ENCODE peak calls at places on chromosomes 13 and 19, in seven cellular contexts. O is choroid plexus epithelial cell, F is fibroblast of villous mesenchyme, H is cardiac muscle cell, M is fibroblast of lung, K is neural crest cell, I is AG09319. L is an unnamed sample.

GRCh38 chr19:45542234-45542668 is 35.0 kb downstream of the VASP start:
- DNase-seq in O (no peak), F (no peak), H (no peak), M (no peak), K (no peak), I (no peak), L (no peak)

GRCh38 chr19:35346193-35347052 is 1.3 kb upstream of the FFAR1 start:
- DNase-seq in O (no peak), F (no peak), H (no peak), M (no peak), K (no peak), I (no peak), L (peak)

GRCh38 chr19:13004273-13004672 is 9.0 kb downstream of the NFIX start:
- DNase-seq in O (no peak), F (no peak), H (no peak), M (no peak), K (no peak), I (no peak), L (no peak)

GRCh38 chr13:41457589-41458186 is 338 bp downstream of the RGCC start:
- DNase-seq in O (no peak), F (no peak), H (no peak), M (no peak), K (peak), I (no peak), L (peak)

GRCh38 chr13:28337196-28338045 is 157.5 kb downstream of the FLT1 start:
- DNase-seq in O (peak), F (peak), H (no peak), M (peak), K (no peak), I (peak), L (no peak)

GRCh38 chr13:101536079-101536478 is 83.6 kb downstream of the ITGBL1 start:
- DNase-seq in O (no peak), F (no peak), H (no peak), M (no peak), K (no peak), I (no peak), L (no peak)

GRCh38 chr19:9849786-9850185 is 14.7 kb downstream of the PIN1 start:
- DNase-seq in O (no peak), F (no peak), H (no peak), M (no peak), K (no peak), I (no peak), L (peak)

GRCh38 chr13:36086117-36086516 is 45.1 kb downstream of the DCLK1 start:
- DNase-seq in O (no peak), F (no peak), H (no peak), M (no peak), K (no peak), I (no peak), L (no peak)

GRCh38 chr19:24166055-24166454 is 79.1 kb downstream of the ZNF254 start:
- DNase-seq in O (peak), F (no peak), H (no peak), M (peak), K (no peak), I (no peak), L (no peak)

GRCh38 chr19:45217193-45217956 is 27.8 kb downstream of the EXOC3L2 start:
- DNase-seq in O (no peak), F (no peak), H (peak), M (peak), K (no peak), I (no peak), L (no peak)

GRCh38 chr19:31350033-31350692 is 927 bp upstream of the TSHZ3 start:
- DNase-seq in O (peak), F (peak), H (no peak), M (no peak), K (no peak), I (no peak), L (no peak)

GRCh38 chr19:10419646-10420443 is 493 bp upstream of the PDE4A start:
- DNase-seq in O (peak), F (peak), H (peak), M (peak), K (no peak), I (no peak), L (peak)

GRCh38 chr19:11480081-11480926 is 542 bp downstream of the ELAVL3 start:
- DNase-seq in O (no peak), F (no peak), H (no peak), M (no peak), K (peak), I (no peak), L (no peak)

GRCh38 chr13:30027569-30028455 is 177.4 kb upstream of the UBL3 start:
- DNase-seq in O (peak), F (no peak), H (no peak), M (peak), K (no peak), I (no peak), L (no peak)

GRCh38 chr13:113970810-113971470 is 2.9 kb downstream of the C13orf46 start:
- DNase-seq in O (peak), F (no peak), H (no peak), M (peak), K (no peak), I (no peak), L (no peak)

GRCh38 chr13:76769238-76769859 is 116.9 kb downstream of the KCTD12 start:
- DNase-seq in O (no peak), F (no peak), H (no peak), M (peak), K (no peak), I (no peak), L (no peak)

GRCh38 chr19:15156391-15156790 is 44.4 kb downstream of the NOTCH3 start:
- DNase-seq in O (no peak), F (no peak), H (no peak), M (no peak), K (no peak), I (no peak), L (no peak)

GRCh38 chr19:39037194-39037593 is 4.8 kb upstream of the FBXO27 start:
- DNase-seq in O (no peak), F (no peak), H (no peak), M (no peak), K (no peak), I (no peak), L (no peak)

GRCh38 chr19:39032164-39032918 is at the start of gene FBXO27:
- DNase-seq in O (peak), F (no peak), H (peak), M (peak), K (peak), I (no peak), L (peak)

GRCh38 chr19:39038098-39038497 is 5.7 kb upstream of the FBXO27 start:
- DNase-seq in O (peak), F (peak), H (peak), M (peak), K (peak), I (no peak), L (peak)
- TF ChIP-seq CTCF in O (peak), F (peak), H (peak), M (peak), K (no peak), I (peak), L (no peak)

GRCh38 chr19:17419154-17419490 is 725 bp upstream of the MVB12A start:
- DNase-seq in O (no peak), F (no peak), H (no peak), M (no peak), K (no peak), I (no peak), L (no peak)

GRCh38 chr19:17418710-17419109 is 1.1 kb upstream of the MVB12A start:
- DNase-seq in O (no peak), F (peak), H (no peak), M (no peak), K (no peak), I (no peak), L (no peak)

GRCh38 chr19:17421942-17422341 is 2.1 kb downstream of the MVB12A start:
- DNase-seq in O (no peak), F (no peak), H (no peak), M (no peak), K (no peak), I (no peak), L (no peak)

GRCh38 chr19:17419491-17420266 is at the start of gene MVB12A:
- DNase-seq in O (peak), F (peak), H (peak), M (peak), K (peak), I (peak), L (peak)

DNA sequence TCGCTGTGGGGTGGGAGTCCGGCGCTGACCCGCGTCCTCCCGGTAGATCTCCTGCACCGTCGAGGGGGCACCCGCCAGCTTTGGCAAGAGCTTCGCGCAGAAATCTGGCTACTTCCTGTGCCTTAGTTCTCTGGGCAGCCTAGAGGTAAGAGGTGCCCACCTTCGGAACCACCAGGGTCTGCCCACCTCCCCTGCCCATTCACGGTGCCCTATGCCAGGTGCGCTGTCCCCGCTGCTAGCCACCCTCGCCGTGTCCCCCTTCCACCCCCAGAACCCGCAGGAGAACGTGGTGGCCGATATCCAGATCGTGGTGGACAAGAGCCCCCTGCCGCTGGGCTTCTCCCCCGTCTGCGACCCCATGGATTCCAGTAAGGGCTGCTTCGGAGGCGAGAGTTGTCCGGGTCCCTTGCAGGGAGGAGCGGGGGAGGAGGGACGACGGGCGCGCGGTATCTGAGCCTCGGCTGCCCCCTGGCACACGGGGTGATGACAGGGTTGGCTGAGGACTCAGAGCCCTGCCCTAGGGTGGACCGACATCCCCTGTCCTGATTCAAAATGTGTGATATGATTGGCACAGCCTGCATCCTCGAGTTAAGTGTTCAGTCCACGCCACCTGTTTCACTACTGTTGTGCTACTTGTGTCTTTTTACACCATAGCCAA is 549 bp downstream of the MVB12A start:
- DNase-seq in O (peak), F (no peak), H (peak), M (peak), K (peak), I (no peak), L (peak)
- TF ChIP-seq CTCF in O (peak), F (peak), H (peak), M (no peak), K (peak), I (no peak), L (no peak)

GRCh38 chr13:109610517-109610916 is 175.9 kb downstream of the IRS2 start:
- DNase-seq in O (peak), F (peak), H (peak), M (no peak), K (no peak), I (no peak), L (no peak)
- TF ChIP-seq CTCF in O (peak), F (peak), H (peak), M (peak), K (peak), I (peak), L (peak)

GRCh38 chr19:4712771-4713170 is 10.9 kb downstream of the DPP9 start:
- DNase-seq in O (no peak), F (no peak), H (no peak), M (no peak), K (no peak), I (no peak), L (no peak)
- TF ChIP-seq CTCF in O (no peak), F (no peak), H (no peak), M (no peak), K (no peak), I (no peak), L (no peak)

DNA sequence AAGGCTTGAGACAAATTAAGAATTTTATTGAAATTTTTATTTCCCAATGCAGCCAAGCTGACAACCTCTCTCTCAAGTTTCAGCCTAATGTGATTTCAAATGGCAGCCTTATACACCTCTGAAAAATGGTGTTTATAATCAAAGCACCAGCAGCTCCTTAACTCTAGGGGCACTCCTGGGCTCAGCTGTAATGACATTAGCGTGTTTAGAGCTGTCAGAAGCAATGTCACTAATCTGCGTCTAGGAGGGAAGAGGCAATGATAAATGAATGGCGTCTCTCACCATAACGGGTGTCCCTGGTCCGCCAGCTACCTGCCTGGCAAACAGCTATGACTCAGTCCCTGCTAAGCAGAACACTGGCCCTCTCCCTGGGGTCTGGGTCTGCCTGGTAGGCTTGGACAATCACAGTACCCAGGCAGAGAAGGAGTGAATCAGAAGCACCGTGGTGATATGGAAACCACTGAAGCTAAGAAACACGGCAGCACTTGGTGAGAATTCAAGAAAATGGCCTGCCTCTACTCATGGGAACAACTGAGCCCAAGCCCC is 131.8 kb upstream of the VSTM2B start:
- DNase-seq in O (no peak), F (no peak), H (no peak), M (no peak), K (no peak), I (no peak), L (no peak)
- TF ChIP-seq CTCF in O (no peak), F (no peak), H (no peak), M (no peak), K (peak), I (no peak), L (no peak)

GRCh38 chr19:49877020-49877878 is at the start of the genes AKT1S1 and TBC1D17:
- DNase-seq in O (peak), F (peak), H (peak), M (peak), K (peak), I (peak), L (peak)
- TF ChIP-seq CTCF in O (no peak), F (no peak), H (no peak), M (no peak), K (no peak), I (no peak), L (no peak)

GRCh38 chr13:60165391-60166099 is 1.8 kb upstream of the DIAPH3 start:
- DNase-seq in O (no peak), F (peak), H (no peak), M (peak), K (no peak), I (no peak), L (no peak)

GRCh38 chr13:60170414-60170813 is 6.7 kb upstream of the DIAPH3 start:
- DNase-seq in O (peak), F (no peak), H (no peak), M (no peak), K (no peak), I (no peak), L (no peak)

GRCh38 chr13:60174113-60174512 is 10.4 kb upstream of the DIAPH3 start:
- DNase-seq in O (no peak), F (no peak), H (no peak), M (no peak), K (no peak), I (no peak), L (no peak)

GRCh38 chr13:60167121-60167520 is 3.4 kb upstream of the DIAPH3 start:
- DNase-seq in O (no peak), F (no peak), H (no peak), M (no peak), K (no peak), I (no peak), L (no peak)

DNA sequence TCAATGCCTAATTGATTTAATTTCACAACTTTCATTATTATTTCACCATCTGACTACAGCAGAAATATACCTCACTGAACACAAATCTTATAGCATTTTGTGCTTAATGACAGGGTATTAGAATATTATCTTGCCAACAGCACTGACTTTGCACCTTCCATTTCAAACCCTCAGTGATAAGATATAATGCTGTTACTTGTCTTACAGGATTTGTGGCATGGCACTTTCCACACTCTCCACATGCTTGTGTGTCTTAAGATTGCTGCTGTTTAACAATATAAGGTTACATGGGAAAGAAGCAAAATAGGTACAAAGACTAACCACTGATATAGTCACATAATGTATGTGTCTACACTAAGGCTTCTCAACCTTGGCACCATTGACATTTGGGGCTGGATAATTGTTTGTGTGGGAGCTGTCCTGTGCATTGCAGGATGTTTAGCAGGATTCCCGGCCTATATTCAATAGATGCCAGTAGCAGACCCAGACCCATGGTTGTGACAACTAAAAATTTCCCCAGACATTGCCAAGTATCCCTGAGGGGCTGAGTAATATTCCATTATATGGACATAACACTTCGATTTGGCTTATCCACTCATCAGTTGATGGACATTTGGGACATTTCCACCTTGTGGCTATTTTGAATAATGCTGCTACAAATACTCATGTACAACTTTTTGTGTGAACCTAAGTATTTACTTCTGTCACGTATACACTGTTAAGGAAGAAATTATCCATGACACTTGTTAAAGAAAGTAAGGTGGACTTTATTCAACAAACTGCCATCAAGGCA is 5.7 kb upstream of the DIAPH3 start:
- DNase-seq in O (no peak), F (no peak), H (no peak), M (no peak), K (no peak), I (no peak), L (no peak)
- TF ChIP-seq CTCF in O (peak), F (no peak), H (no peak), M (no peak), K (peak), I (no peak), L (no peak)

GRCh38 chr13:22740264-22740663 is 440.5 kb upstream of the SGCG start:
- DNase-seq in O (no peak), F (peak), H (peak), M (no peak), K (no peak), I (no peak), L (no peak)
- TF ChIP-seq CTCF in O (no peak), F (peak), H (peak), M (peak), K (peak), I (no peak), L (no peak)

GRCh38 chr13:96963786-96964475 is 30.3 kb downstream of the OXGR1 start:
- DNase-seq in O (peak), F (no peak), H (no peak), M (no peak), K (no peak), I (no peak), L (no peak)

GRCh38 chr13:96966415-96967102 is 27.7 kb downstream of the OXGR1 start:
- DNase-seq in O (no peak), F (no peak), H (no peak), M (no peak), K (no peak), I (no peak), L (no peak)

GRCh38 chr13:96968027-96968426 is 26.2 kb downstream of the OXGR1 start:
- DNase-seq in O (peak), F (no peak), H (no peak), M (no peak), K (no peak), I (no peak), L (no peak)

DNA sequence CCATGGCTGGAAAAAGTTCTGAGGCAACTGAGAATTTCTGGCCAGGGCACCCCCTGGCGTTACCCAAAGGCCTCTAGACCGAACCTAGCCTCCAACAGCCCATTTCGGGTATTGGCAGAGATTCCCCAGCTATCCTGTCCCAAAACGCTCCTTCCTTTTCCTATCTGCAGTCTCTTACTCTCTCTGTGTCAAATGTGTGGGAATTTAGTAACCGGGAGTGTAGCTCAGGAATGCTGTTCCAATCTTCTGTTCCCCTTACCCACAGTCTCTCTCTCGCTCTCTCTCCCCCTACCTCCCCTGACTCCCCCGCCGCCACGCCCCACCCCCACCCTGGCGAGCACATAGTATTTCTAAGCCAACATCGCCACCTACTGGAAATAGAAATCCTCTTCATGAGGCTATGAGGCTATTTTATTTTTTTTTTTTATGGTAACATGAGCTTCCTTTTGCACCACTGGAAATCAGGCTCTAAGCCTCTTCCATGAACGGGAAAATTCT is 27.0 kb downstream of the OXGR1 start:
- DNase-seq in O (peak), F (peak), H (no peak), M (no peak), K (no peak), I (no peak), L (no peak)
- TF ChIP-seq CTCF in O (no peak), F (no peak), H (no peak), M (no peak), K (peak), I (no peak), L (no peak)

DNA sequence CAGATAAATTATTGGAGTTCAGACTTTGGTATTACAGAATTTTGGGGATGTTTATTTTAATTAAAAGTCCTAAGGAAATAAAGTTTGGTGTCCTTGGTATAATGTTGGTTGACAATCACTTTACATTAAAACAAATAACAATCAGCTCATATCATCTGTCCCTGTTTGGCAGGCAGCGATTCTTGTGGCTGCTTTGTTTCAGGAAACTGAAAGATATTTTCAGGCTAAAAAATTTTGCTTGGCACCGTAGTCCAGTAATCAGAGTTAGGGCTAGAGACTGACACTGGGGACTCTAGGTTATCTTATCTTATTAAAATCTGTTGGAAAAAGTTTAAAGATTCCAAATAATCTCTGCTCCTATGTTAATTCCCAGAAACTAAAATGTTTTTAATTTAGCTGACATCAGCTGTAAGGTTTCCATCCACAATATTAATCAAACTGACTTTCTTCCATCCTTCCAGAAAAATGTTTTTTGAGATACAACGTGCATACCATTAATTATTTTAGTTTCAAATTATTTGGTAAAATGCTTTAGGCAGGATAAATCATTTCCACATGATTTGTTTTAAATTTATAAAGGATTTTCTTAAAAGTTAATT is 97.6 kb downstream of the ZIC5 start:
- DNase-seq in O (no peak), F (no peak), H (no peak), M (no peak), K (no peak), I (no peak), L (no peak)
- TF ChIP-seq CTCF in O (no peak), F (no peak), H (no peak), M (no peak), K (no peak), I (no peak), L (no peak)